ENCODE peak calls at places on chromosomes 5 and 9, in four cellular contexts. One of them, this sample, is unnamed.
A peak's percentile ranks its signal among the peaks of the same experiment; 100 is the strongest.

GRCh38 chr9:69391946-69392345 is 66.9 kb downstream of the ENTREP1 start:
- DNase-seq in GM12865: no peak
- DNase-seq in ovary: no peak
- DNase-seq in H9: no peak
- DNase-seq in this sample: no peak

GRCh38 chr5:24389968-24390367 is 254.8 kb downstream of the CDH10 start:
- DNase-seq in GM12865: no peak
- DNase-seq in ovary: no peak
- DNase-seq in H9: no peak
- DNase-seq in this sample: no peak

GRCh38 chr5:93791520-93791972 is 50.1 kb upstream of the POU5F2 start:
- DNase-seq in H9: no peak
- DNase-seq in ovary: no peak
- DNase-seq in GM12865: no peak
- DNase-seq in this sample: no peak

GRCh38 chr5:9698125-9698848 is 68.1 kb upstream of the TAS2R1 start:
- DNase-seq in GM12865: no peak
- DNase-seq in H9: no peak
- DNase-seq in ovary: no peak
- DNase-seq in this sample: no peak

GRCh38 chr9:82489579-82489915 is 501.0 kb downstream of the SPATA31D1 start:
- DNase-seq in ovary: no peak
- DNase-seq in GM12865: no peak
- DNase-seq in H9: no peak
- DNase-seq in this sample: no peak

GRCh38 chr9:136690104-136690840 is 3.0 kb upstream of the AGPAT2 start:
- DNase-seq in ovary: no peak
- DNase-seq in GM12865: no peak
- DNase-seq in H9: no peak
- DNase-seq in this sample: no peak

GRCh38 chr5:151770383-151771258 is 1.1 kb upstream of the G3BP1 start:
- DNase-seq in GM12865: peak; percentile 91
- DNase-seq in ovary: peak; percentile 83
- DNase-seq in H9: peak; percentile 81
- DNase-seq in this sample: peak; percentile 44

GRCh38 chr5:72171667-72172066 is 64.4 kb downstream of the MAP1B start:
- DNase-seq in ovary: no peak
- DNase-seq in GM12865: peak; percentile 16
- DNase-seq in H9: no peak
- DNase-seq in this sample: no peak

GRCh38 chr9:113645972-113646241 is 182.4 kb downstream of the RGS3 start:
- DNase-seq in H9: peak; percentile 12
- DNase-seq in ovary: no peak
- DNase-seq in GM12865: no peak
- DNase-seq in this sample: no peak

GRCh38 chr9:133961226-133962165 is 30.6 kb downstream of the VAV2 start:
- DNase-seq in H9: no peak
- DNase-seq in ovary: no peak
- DNase-seq in GM12865: peak; percentile 48
- DNase-seq in this sample: no peak

GRCh38 chr5:147203208-147203607 is 31.6 kb upstream of the STK32A start:
- DNase-seq in H9: no peak
- DNase-seq in GM12865: no peak
- DNase-seq in ovary: no peak
- DNase-seq in this sample: no peak

GRCh38 chr5:168585119-168585912 is 6.1 kb upstream of the PANK3 start:
- DNase-seq in GM12865: peak; percentile 66
- DNase-seq in H9: no peak
- DNase-seq in ovary: no peak
- DNase-seq in this sample: no peak

GRCh38 chr5:161778796-161779195 is 69.1 kb upstream of the GABRA1 start:
- DNase-seq in H9: no peak
- DNase-seq in ovary: no peak
- DNase-seq in GM12865: no peak
- DNase-seq in this sample: no peak

GRCh38 chr5:146893991-146894390 is 15.4 kb upstream of the PPP2R2B start:
- DNase-seq in H9: no peak
- DNase-seq in ovary: no peak
- DNase-seq in GM12865: no peak
- DNase-seq in this sample: no peak

GRCh38 chr5:52799358-52799982 is 11.8 kb downstream of the ITGA1 start:
- DNase-seq in GM12865: peak; percentile 51
- DNase-seq in H9: peak; percentile 66
- DNase-seq in ovary: peak; percentile 60
- DNase-seq in this sample: no peak

GRCh38 chr9:110316255-110316921 is 21.3 kb downstream of the TXNDC8 start:
- DNase-seq in GM12865: peak; percentile 76
- DNase-seq in H9: no peak
- DNase-seq in ovary: no peak
- DNase-seq in this sample: peak; percentile 60

GRCh38 chr5:112614986-112615385 is 122.7 kb upstream of the APC start:
- DNase-seq in H9: no peak
- DNase-seq in ovary: no peak
- DNase-seq in GM12865: no peak
- DNase-seq in this sample: no peak

GRCh38 chr9:100379862-100380261 is 27.1 kb upstream of the TEX10 start:
- DNase-seq in GM12865: no peak
- DNase-seq in H9: no peak
- DNase-seq in ovary: no peak
- DNase-seq in this sample: no peak

GRCh38 chr9:130138791-130139190 is 33.4 kb upstream of the NCS1 start:
- DNase-seq in GM12865: no peak
- DNase-seq in ovary: peak; percentile 86
- DNase-seq in H9: no peak
- DNase-seq in this sample: no peak

GRCh38 chr5:43066231-43066798 is 26.2 kb upstream of the ANXA2R start:
- DNase-seq in ovary: peak; percentile 68
- DNase-seq in H9: peak; percentile 68
- DNase-seq in GM12865: peak; percentile 88
- DNase-seq in this sample: peak; percentile 53

GRCh38 chr9:106697799-106698591 is 165.0 kb upstream of the ZNF462 start:
- DNase-seq in ovary: peak; percentile 59
- DNase-seq in GM12865: no peak
- DNase-seq in H9: no peak
- DNase-seq in this sample: no peak

GRCh38 chr5:45507174-45507573 is 189.0 kb downstream of the HCN1 start:
- DNase-seq in H9: no peak
- DNase-seq in GM12865: no peak
- DNase-seq in ovary: no peak
- DNase-seq in this sample: no peak

GRCh38 chr9:110114888-110115259 is 93.1 kb downstream of the C9orf152 start:
- DNase-seq in ovary: no peak
- DNase-seq in GM12865: no peak
- DNase-seq in H9: no peak
- DNase-seq in this sample: no peak

GRCh38 chr9:116891438-116891837 is 204.3 kb downstream of the TRIM32 start:
- DNase-seq in ovary: no peak
- DNase-seq in GM12865: no peak
- DNase-seq in H9: no peak
- DNase-seq in this sample: no peak

GRCh38 chr5:124124711-124125229 is 612.8 kb downstream of the CSNK1G3 start:
- DNase-seq in ovary: no peak
- DNase-seq in GM12865: no peak
- DNase-seq in H9: no peak
- DNase-seq in this sample: no peak

GRCh38 chr9:31415184-31415583 is 969.3 kb upstream of the ACO1 start:
- DNase-seq in H9: no peak
- DNase-seq in ovary: no peak
- DNase-seq in GM12865: no peak
- DNase-seq in this sample: no peak

GRCh38 chr5:74294231-74294705 is 346.3 kb downstream of the ENC1 start:
- DNase-seq in H9: no peak
- DNase-seq in ovary: peak; percentile 31
- DNase-seq in GM12865: peak; percentile 75
- DNase-seq in this sample: peak; percentile 2

GRCh38 chr5:32302822-32303754 is 9.7 kb downstream of the MTMR12 start:
- DNase-seq in H9: no peak
- DNase-seq in ovary: no peak
- DNase-seq in GM12865: no peak
- DNase-seq in this sample: no peak

DNA sequence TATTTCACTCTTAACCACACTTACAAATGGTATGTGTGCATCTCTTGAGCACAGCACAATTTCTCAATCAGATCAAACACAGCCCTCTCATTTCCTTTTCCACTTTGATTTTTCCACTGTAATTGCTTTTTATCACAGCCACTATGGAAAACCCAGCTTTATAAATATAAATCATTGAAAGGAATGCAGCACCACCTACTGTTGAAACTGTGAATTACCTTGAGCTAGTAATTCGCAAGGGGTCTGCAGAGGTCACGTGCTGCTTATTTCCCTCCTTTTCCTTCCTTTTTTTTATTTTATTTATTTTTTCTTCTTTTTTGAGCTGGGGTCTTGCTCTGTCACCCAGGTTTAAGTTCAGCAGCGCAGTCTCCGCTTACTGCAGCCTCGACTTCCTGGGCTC is 76.9 kb downstream of the CDH6 start:
- DNase-seq in ovary: no peak
- DNase-seq in H9: no peak
- DNase-seq in GM12865: no peak
- DNase-seq in this sample: no peak
- TF ChIP-seq CTCF in ovary: no peak
- TF ChIP-seq CTCF in H9: peak; percentile 83
- TF ChIP-seq CTCF in GM12865: peak; percentile 32
- TF ChIP-seq CTCF in this sample: peak; percentile 56

GRCh38 chr5:139684881-139685749 is 37.0 kb downstream of the CXXC5 start:
- DNase-seq in H9: peak; percentile 58
- DNase-seq in ovary: no peak
- DNase-seq in GM12865: no peak
- DNase-seq in this sample: no peak
- TF ChIP-seq CTCF in H9: peak; percentile 47
- TF ChIP-seq CTCF in ovary: no peak
- TF ChIP-seq CTCF in GM12865: no peak
- TF ChIP-seq CTCF in this sample: no peak

GRCh38 chr5:138579517-138579863 is 4.3 kb upstream of the HSPA9 start:
- DNase-seq in ovary: no peak
- DNase-seq in GM12865: no peak
- DNase-seq in H9: no peak
- DNase-seq in this sample: no peak
- TF ChIP-seq CTCF in ovary: no peak
- TF ChIP-seq CTCF in GM12865: no peak
- TF ChIP-seq CTCF in H9: peak; percentile 20
- TF ChIP-seq CTCF in this sample: no peak

GRCh38 chr5:149904977-149905376 is 39.6 kb downstream of the PDE6A start:
- DNase-seq in ovary: no peak
- DNase-seq in H9: no peak
- DNase-seq in GM12865: no peak
- DNase-seq in this sample: no peak
- TF ChIP-seq CTCF in ovary: no peak
- TF ChIP-seq CTCF in H9: no peak
- TF ChIP-seq CTCF in GM12865: no peak
- TF ChIP-seq CTCF in this sample: no peak